ENCODE peak calls at places on chromosomes 11 and 22, in five cellular contexts. A is adrenal gland, Y is hypothalamus, M is cardiac fibroblast, Z is left colon. C is an unnamed sample.
A peak's percentile ranks its signal among the peaks of the same experiment; 100 is the strongest.

GRCh38 chr22:38652858-38653257 is 3.3 kb downstream of the FAM227A start:
- DNase-seq in M (no peak), Y (no peak), Z (peak; percentile 31), A (no peak), C (peak; percentile 31)

GRCh38 chr11:132586801-132587200 is 945.5 kb downstream of the OPCML start:
- DNase-seq in M (peak; percentile 35), Y (no peak), A (no peak), Z (no peak), C (no peak)

GRCh38 chr11:97729546-97730272 is 1291.0 kb upstream of the CNTN5 start:
- DNase-seq in M (peak; percentile 33), Z (no peak), Y (no peak), A (no peak), C (no peak)

GRCh38 chr11:110478410-110478809 is 48.7 kb downstream of the FDX1 start:
- DNase-seq in Z (no peak), Y (no peak), M (no peak), A (peak; percentile 67), C (no peak)

GRCh38 chr11:117220999-117221774 is 10.7 kb downstream of the PCSK7 start:
- DNase-seq in Z (no peak), M (no peak), A (no peak), Y (no peak), C (peak; percentile 21)

GRCh38 chr11:69259072-69259471 is 34.9 kb upstream of the MYEOV start:
- DNase-seq in Y (no peak), A (no peak), M (no peak), Z (no peak), C (no peak)

GRCh38 chr22:20576445-20576816 is 69.0 kb downstream of the MED15 start:
- DNase-seq in A (no peak), M (no peak), Z (no peak), Y (no peak), C (no peak)

GRCh38 chr22:36862251-36863242 is 1.7 kb downstream of the NCF4 start:
- DNase-seq in Z (peak; percentile 40), M (no peak), A (peak; percentile 38), Y (peak; percentile 12), C (peak; percentile 66)

GRCh38 chr11:44814881-44815592 is 88.3 kb downstream of the TSPAN18 start:
- DNase-seq in Y (no peak), M (peak; percentile 48), A (no peak), Z (no peak), C (no peak)

GRCh38 chr11:64765291-64765803 is 5.6 kb upstream of the PYGM start:
- DNase-seq in Y (no peak), Z (no peak), A (no peak), M (no peak), C (no peak)

GRCh38 chr11:64742087-64742939 is 1.6 kb downstream of the RASGRP2 start:
- DNase-seq in Y (no peak), Z (peak; percentile 40), M (no peak), A (peak; percentile 48), C (no peak)

GRCh38 chr11:76318744-76319384 is 62.1 kb downstream of the THAP12 start:
- DNase-seq in A (peak; percentile 90), Z (peak; percentile 91), Y (peak; percentile 70), M (peak; percentile 80), C (peak; percentile 87)

GRCh38 chr11:13289081-13289480 is 11.5 kb downstream of the BMAL1 start:
- DNase-seq in Y (no peak), A (peak; percentile 44), Z (peak; percentile 12), M (peak; percentile 34), C (no peak)

GRCh38 chr11:16555956-16556355 is 182.5 kb upstream of the C11orf58 start:
- DNase-seq in M (no peak), Y (no peak), A (no peak), Z (no peak), C (no peak)

GRCh38 chr22:40531951-40532900 is 104.3 kb downstream of the MRTFA start:
- DNase-seq in Y (no peak), A (no peak), M (no peak), Z (no peak), C (no peak)

GRCh38 chr11:66593303-66593635 is 284 bp downstream of the CCS start:
- DNase-seq in Y (no peak), Z (no peak), M (no peak), A (no peak), C (peak; percentile 12)

GRCh38 chr11:129440028-129440630 is 64.5 kb downstream of the BARX2 start:
- DNase-seq in M (peak; percentile 0), Z (no peak), Y (no peak), A (no peak), C (no peak)

GRCh38 chr11:63705526-63705925 is 24.2 kb downstream of the RTN3 start:
- DNase-seq in Z (no peak), M (no peak), A (no peak), Y (no peak), C (no peak)

C was measured in transverse colon.